ENCODE peak calls at places on chromosomes 16 and 17, in five cellular contexts. J is CD8-positive, alpha-beta T cell; P is bronchial epithelial cell; T is AG09309; K is keratinocyte. Q is an unnamed sample.

GRCh38 chr16:65323655-65324237 is 201.9 kb upstream of the CDH11 start:
- DNase-seq in J (no peak), P (no peak), T (no peak), K (no peak), Q (no peak)

GRCh38 chr17:77049440-77049839 is 91.3 kb upstream of the SEC14L1 start:
- DNase-seq in J (no peak), P (peak; percentile 37), T (no peak), K (no peak), Q (no peak)

GRCh38 chr16:30509081-30509480 is 17.3 kb downstream of the ZNF768 start:
- DNase-seq in J (no peak), P (peak; percentile 25), T (no peak), K (no peak), Q (no peak)

GRCh38 chr16:27291722-27292240 is 22.0 kb upstream of the IL4R start:
- DNase-seq in J (no peak), P (no peak), T (no peak), K (no peak), Q (no peak)

GRCh38 chr17:73980517-73980916 is 223.0 kb upstream of the RPL38 start:
- DNase-seq in J (no peak), P (no peak), T (no peak), K (no peak), Q (no peak)

GRCh38 chr17:16468428-16468992 is 23.5 kb downstream of the LRRC75A start:
- DNase-seq in J (no peak), P (no peak), T (no peak), K (no peak), Q (no peak)

GRCh38 chr17:60629120-60629519 is 29.1 kb downstream of the PPM1D start:
- DNase-seq in J (no peak), P (no peak), T (no peak), K (no peak), Q (no peak)

GRCh38 chr16:89069920-89070319 is 23.7 kb upstream of the ACSF3 start:
- DNase-seq in J (no peak), P (no peak), T (no peak), K (no peak), Q (no peak)

GRCh38 chr16:76450890-76451289 is 173.7 kb downstream of the CNTNAP4 start:
- DNase-seq in J (no peak), P (no peak), T (no peak), K (no peak), Q (no peak)

GRCh38 chr17:38442548-38442947 is 14.3 kb downstream of the ARHGAP23 start:
- DNase-seq in J (no peak), P (no peak), T (no peak), K (no peak), Q (no peak)

GRCh38 chr16:80151706-80152073 is 389.1 kb upstream of the DYNLRB2 start:
- DNase-seq in J (no peak), P (no peak), T (no peak), K (no peak), Q (no peak)

GRCh38 chr16:77787452-77787851 is 912 bp upstream of the VAT1L start:
- DNase-seq in J (no peak), P (no peak), T (no peak), K (no peak), Q (no peak)
- H3K4me3 ChIP-seq in J (no peak overlapping the region), P (no peak overlapping the region), T (no peak overlapping the region), K (no peak overlapping the region), Q (no peak overlapping the region)

GRCh38 chr17:21279198-21279535 is 5.3 kb upstream of the MAP2K3 start:
- DNase-seq in J (no peak), P (no peak), T (no peak), K (no peak), Q (no peak)

GRCh38 chr17:21280081-21280518 is 4.4 kb upstream of the MAP2K3 start:
- DNase-seq in J (peak; percentile 79), P (peak; percentile 48), T (no peak), K (no peak), Q (no peak)

GRCh38 chr17:21279582-21279981 is 4.9 kb upstream of the MAP2K3 start:
- DNase-seq in J (no peak), P (no peak), T (no peak), K (no peak), Q (no peak)

GRCh38 chr17:21277332-21277731 is 7.2 kb upstream of the MAP2K3 start:
- DNase-seq in J (no peak), P (no peak), T (no peak), K (no peak), Q (no peak)

DNA sequence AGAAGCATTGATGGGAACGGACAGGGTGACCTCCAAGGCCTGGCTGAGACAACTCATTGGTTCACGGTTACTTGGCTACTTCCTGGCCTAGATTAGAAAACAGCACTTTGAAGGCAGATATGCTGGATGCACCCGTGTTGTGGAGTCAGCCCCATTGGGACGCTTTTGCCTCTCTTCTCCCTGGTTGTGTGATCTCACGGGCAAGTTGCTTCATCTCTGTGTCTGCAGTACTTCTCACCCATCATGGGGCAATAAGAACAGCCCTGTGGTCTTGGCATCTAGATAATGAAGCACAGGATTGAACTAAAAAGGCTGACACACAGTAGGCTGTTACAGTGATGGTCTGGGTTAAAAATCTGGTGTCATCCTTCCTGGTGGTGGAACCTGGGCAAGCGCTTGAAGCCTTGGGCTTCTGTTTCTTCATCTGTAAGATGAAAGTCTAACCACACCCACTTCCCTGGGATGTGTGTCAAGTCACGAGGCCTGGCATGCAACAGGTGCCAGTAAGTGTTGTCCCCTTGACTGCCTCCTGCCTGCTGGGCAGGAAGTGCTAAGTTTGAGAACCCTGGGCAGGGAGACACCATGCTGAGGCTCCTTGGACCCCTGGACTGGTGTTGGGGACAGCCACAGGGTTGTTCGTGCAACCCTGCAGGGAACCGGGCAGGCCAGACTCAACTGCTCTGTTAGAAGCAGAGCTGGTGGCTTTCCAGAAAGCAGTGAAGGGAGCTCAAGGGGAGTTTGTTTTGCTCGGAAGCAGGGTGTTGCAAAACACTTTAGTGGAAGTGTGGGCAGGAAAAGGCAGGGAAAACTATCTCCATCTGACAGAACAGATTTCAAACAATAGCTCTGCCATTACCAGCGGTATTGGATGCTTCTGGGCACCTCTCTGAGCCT is 6.0 kb upstream of the MAP2K3 start:
- DNase-seq in J (no peak), P (no peak), T (no peak), K (no peak), Q (no peak)
- TF ChIP-seq CTCF in J (no peak), P (no peak), T (no peak), K (no peak), Q (peak; percentile 31)

DNA sequence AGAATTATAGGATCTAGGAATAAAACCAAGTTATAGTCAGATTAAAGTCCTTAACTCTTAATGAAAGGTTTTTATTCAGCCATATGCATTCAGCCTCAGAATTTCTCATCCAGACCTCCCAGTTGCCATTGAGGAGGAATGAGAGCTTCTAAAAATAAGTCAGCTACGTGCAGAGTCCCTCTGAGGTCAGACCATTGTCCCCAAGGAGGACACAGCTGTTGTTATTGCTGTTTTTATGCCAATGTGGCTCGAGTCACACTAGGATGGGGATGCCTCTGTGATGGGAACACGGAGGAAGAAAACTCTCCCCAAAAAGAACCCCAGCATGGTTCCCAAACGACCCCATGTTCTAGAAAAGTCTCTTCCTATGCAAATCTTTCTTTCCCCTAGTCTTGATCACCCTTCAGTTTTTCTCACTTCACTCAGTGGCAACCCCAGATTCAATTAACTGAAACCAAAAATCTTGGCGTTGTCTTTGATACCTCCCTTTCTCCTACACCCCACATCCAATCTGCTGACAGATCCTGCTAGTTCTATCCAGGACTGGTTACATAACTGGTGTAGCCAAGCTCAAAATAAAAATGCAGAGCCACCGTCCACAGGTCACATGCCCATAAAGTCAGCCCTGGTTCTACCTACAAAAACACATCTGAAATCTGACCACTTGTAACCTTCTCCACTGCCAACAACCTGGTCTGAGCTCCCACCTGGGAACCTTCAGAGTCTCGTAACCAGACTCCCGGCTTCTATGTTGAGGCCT is 138.2 kb upstream of the ERCC4 start:
- DNase-seq in J (no peak), P (no peak), T (no peak), K (no peak), Q (no peak)
- H3K4me3 ChIP-seq in J (no peak overlapping the region), P (no peak overlapping the region), T (no peak overlapping the region), K (no peak overlapping the region), Q (no peak overlapping the region)

GRCh38 chr16:67179421-67180080 is 4.2 kb downstream of the MATCAP1 start:
- DNase-seq in J (no peak), P (peak; percentile 52), T (no peak), K (no peak), Q (no peak)

GRCh38 chr16:67174706-67175231 is 4.4 kb downstream of the NOL3 start:
- DNase-seq in J (no peak), P (no peak), T (no peak), K (no peak), Q (no peak)

GRCh38 chr16:67180166-67180565 is 3.6 kb downstream of the MATCAP1 start:
- DNase-seq in J (no peak), P (no peak), T (no peak), K (no peak), Q (no peak)

GRCh38 chr16:67176662-67177061 is 6.3 kb downstream of the NOL3 start:
- DNase-seq in J (no peak), P (no peak), T (no peak), K (no peak), Q (no peak)

DNA sequence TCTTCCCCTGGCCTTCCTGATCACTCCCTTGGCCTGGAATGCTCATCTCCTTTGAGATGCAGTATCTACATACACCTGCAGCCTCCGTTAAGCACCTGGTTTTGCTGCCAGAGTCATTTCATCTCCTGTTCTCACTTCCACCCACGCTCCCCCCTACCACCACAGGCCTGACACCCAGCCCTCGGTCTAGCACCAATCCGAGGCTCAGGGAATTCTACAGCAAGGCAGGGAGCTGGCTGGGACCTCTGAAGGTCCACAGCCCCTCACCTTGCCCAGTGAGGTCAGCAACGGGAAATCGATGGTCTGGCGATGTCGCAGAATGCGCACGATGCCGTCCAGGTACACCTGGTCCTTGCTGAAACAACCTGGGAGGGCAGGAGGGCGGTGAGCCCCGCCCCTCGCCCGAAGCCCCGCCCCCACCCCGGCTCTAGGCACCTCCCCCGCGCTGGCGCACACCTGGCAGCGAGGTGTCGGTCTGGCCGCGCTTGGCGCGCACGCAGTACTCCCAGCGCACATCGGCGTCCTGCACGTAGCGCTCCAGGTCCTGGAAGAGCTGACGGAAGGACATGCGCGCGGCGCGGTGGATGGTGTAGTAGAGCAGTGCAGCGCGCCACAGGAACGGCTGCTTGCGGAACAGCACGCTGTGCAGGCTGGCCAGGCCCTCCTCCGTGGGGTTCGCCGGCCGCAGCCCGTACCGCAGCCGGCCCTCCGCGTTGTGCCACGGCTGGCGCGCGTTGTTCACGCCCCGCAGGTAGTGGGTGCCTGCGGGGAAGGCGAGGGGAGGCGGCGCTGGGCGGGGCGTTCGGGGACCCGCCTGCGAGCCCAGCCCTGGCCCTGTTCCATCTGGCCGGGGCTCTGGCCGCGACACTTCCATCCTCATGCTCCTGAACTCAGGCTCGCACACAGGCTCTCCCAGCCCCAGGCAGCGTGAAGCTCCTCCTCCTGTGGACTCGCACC is 5.7 kb downstream of the MATCAP1 start:
- DNase-seq in J (no peak), P (peak; percentile 92), T (no peak), K (no peak), Q (no peak)
- TF ChIP-seq CTCF in J (no peak), P (peak; percentile 8), T (no peak), K (peak; percentile 8), Q (no peak)